ENCODE peak calls at places on chromosomes 1 and 21, in five cellular contexts. One of them, this sample, is unnamed.
A peak's percentile ranks its signal among the peaks of the same experiment; 100 is the strongest.

GRCh38 chr1:162357681-162358266 is 18.9 kb downstream of the SPATA46 start:
- DNase-seq in prostate gland: no peak
- DNase-seq in tibial artery: no peak
- DNase-seq in Calu3: peak; percentile 48
- DNase-seq in CD8-positive, alpha-beta T cell: no peak
- DNase-seq in this sample: no peak

GRCh38 chr1:33346921-33347649 is 26.2 kb upstream of the A3GALT2 start:
- DNase-seq in tibial artery: peak; percentile 82
- DNase-seq in Calu3: peak; percentile 44
- DNase-seq in prostate gland: no peak
- DNase-seq in CD8-positive, alpha-beta T cell: no peak
- DNase-seq in this sample: no peak

GRCh38 chr1:100927276-100927675 is 31.4 kb downstream of the SLC30A7 start:
- DNase-seq in tibial artery: no peak
- DNase-seq in CD8-positive, alpha-beta T cell: peak; percentile 23
- DNase-seq in prostate gland: no peak
- DNase-seq in Calu3: no peak
- DNase-seq in this sample: no peak

GRCh38 chr1:65417729-65418128 is 2.7 kb upstream of the LEPR start:
- DNase-seq in CD8-positive, alpha-beta T cell: no peak
- DNase-seq in tibial artery: no peak
- DNase-seq in Calu3: no peak
- DNase-seq in prostate gland: no peak
- DNase-seq in this sample: no peak

GRCh38 chr1:41851589-41851988 is 67.1 kb downstream of the HIVEP3 start:
- DNase-seq in CD8-positive, alpha-beta T cell: no peak
- DNase-seq in prostate gland: no peak
- DNase-seq in tibial artery: no peak
- DNase-seq in Calu3: peak; percentile 42
- DNase-seq in this sample: no peak

GRCh38 chr1:56456426-56457101 is 122.8 kb downstream of the PLPP3 start:
- DNase-seq in prostate gland: no peak
- DNase-seq in Calu3: peak; percentile 29
- DNase-seq in tibial artery: no peak
- DNase-seq in CD8-positive, alpha-beta T cell: no peak
- DNase-seq in this sample: no peak

GRCh38 chr1:29514361-29515187 is 278.3 kb downstream of the PTPRU start:
- DNase-seq in tibial artery: no peak
- DNase-seq in prostate gland: no peak
- DNase-seq in CD8-positive, alpha-beta T cell: no peak
- DNase-seq in Calu3: no peak
- DNase-seq in this sample: no peak

GRCh38 chr1:200890818-200891773 is 3.6 kb upstream of the INAVA start:
- DNase-seq in tibial artery: no peak
- DNase-seq in CD8-positive, alpha-beta T cell: no peak
- DNase-seq in prostate gland: peak; percentile 30
- DNase-seq in Calu3: peak; percentile 83
- DNase-seq in this sample: no peak

GRCh38 chr1:90876098-90876497 is 145.7 kb downstream of the ZNF644 start:
- DNase-seq in CD8-positive, alpha-beta T cell: no peak
- DNase-seq in Calu3: no peak
- DNase-seq in tibial artery: no peak
- DNase-seq in prostate gland: no peak
- DNase-seq in this sample: no peak

GRCh38 chr1:227654858-227655752 is 80.0 kb downstream of the JMJD4 start:
- DNase-seq in Calu3: no peak
- DNase-seq in tibial artery: no peak
- DNase-seq in CD8-positive, alpha-beta T cell: no peak
- DNase-seq in prostate gland: no peak
- DNase-seq in this sample: no peak

GRCh38 chr21:23016617-23017016 is 2018.4 kb downstream of the NCAM2 start:
- DNase-seq in CD8-positive, alpha-beta T cell: no peak
- DNase-seq in tibial artery: no peak
- DNase-seq in prostate gland: no peak
- DNase-seq in Calu3: no peak
- DNase-seq in this sample: no peak

GRCh38 chr21:37225440-37225839 is 41.7 kb downstream of the VPS26C start:
- DNase-seq in tibial artery: no peak
- DNase-seq in CD8-positive, alpha-beta T cell: peak; percentile 13
- DNase-seq in prostate gland: no peak
- DNase-seq in Calu3: no peak
- DNase-seq in this sample: no peak

GRCh38 chr1:186442651-186443114 is 18.2 kb downstream of the PDC start:
- DNase-seq in Calu3: no peak
- DNase-seq in CD8-positive, alpha-beta T cell: no peak
- DNase-seq in prostate gland: no peak
- DNase-seq in tibial artery: no peak
- DNase-seq in this sample: no peak

GRCh38 chr21:35257413-35257812 is 208.3 kb upstream of the RUNX1 start:
- DNase-seq in CD8-positive, alpha-beta T cell: no peak
- DNase-seq in prostate gland: peak; percentile 44
- DNase-seq in Calu3: peak; percentile 50
- DNase-seq in tibial artery: peak; percentile 76
- DNase-seq in this sample: no peak

GRCh38 chr1:226874579-226875425 is 4.4 kb downstream of the PSEN2 start:
- DNase-seq in prostate gland: no peak
- DNase-seq in tibial artery: no peak
- DNase-seq in Calu3: no peak
- DNase-seq in CD8-positive, alpha-beta T cell: no peak
- DNase-seq in this sample: no peak

GRCh38 chr1:23598424-23598823 is 39.1 kb upstream of the ID3 start:
- DNase-seq in Calu3: no peak
- DNase-seq in CD8-positive, alpha-beta T cell: no peak
- DNase-seq in tibial artery: no peak
- DNase-seq in prostate gland: no peak
- DNase-seq in this sample: no peak

GRCh38 chr1:184052194-184052559 is 647 bp downstream of the TSEN15 start:
- DNase-seq in Calu3: no peak
- DNase-seq in CD8-positive, alpha-beta T cell: no peak
- DNase-seq in prostate gland: no peak
- DNase-seq in tibial artery: no peak
- DNase-seq in this sample: no peak

GRCh38 chr1:51690285-51690961 is 73.5 kb downstream of the OSBPL9 start:
- DNase-seq in Calu3: peak; percentile 52
- DNase-seq in prostate gland: no peak
- DNase-seq in CD8-positive, alpha-beta T cell: no peak
- DNase-seq in tibial artery: no peak
- DNase-seq in this sample: no peak

GRCh38 chr21:41933259-41934079 is 20.3 kb downstream of the C2CD2 start:
- DNase-seq in Calu3: no peak
- DNase-seq in CD8-positive, alpha-beta T cell: no peak
- DNase-seq in tibial artery: no peak
- DNase-seq in prostate gland: peak; percentile 55
- DNase-seq in this sample: no peak

GRCh38 chr21:41931041-41931451 is 22.8 kb downstream of the C2CD2 start:
- DNase-seq in tibial artery: no peak
- DNase-seq in CD8-positive, alpha-beta T cell: no peak
- DNase-seq in prostate gland: no peak
- DNase-seq in Calu3: no peak
- DNase-seq in this sample: no peak

GRCh38 chr21:41932576-41933258 is 21.1 kb downstream of the C2CD2 start:
- DNase-seq in tibial artery: no peak
- DNase-seq in prostate gland: peak; percentile 56
- DNase-seq in Calu3: no peak
- DNase-seq in CD8-positive, alpha-beta T cell: no peak
- DNase-seq in this sample: no peak

GRCh38 chr21:41929248-41929647 is 24.6 kb downstream of the C2CD2 start:
- DNase-seq in CD8-positive, alpha-beta T cell: no peak
- DNase-seq in prostate gland: no peak
- DNase-seq in tibial artery: no peak
- DNase-seq in Calu3: no peak
- DNase-seq in this sample: peak; percentile 60

DNA sequence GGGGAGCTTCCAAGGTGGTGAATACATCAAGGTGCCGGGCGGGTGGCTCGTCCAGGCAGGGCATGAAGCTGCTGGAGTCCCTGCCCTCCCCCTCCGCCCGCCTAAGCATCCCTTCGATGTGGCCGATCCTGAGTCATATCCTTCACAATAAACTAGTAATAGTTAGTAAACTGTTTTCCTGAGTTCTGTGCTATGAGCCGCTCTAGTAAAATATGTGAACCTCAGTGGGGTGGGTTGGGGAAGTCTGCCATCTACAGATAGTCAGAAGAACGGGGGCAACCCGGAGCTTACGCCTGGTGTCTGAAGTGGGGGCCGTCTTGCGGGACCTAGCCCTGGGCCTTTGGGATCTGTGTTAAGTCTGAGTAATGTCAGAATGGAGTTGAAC is 21.6 kb downstream of the C2CD2 start:
- DNase-seq in CD8-positive, alpha-beta T cell: no peak
- DNase-seq in Calu3: no peak
- DNase-seq in tibial artery: no peak
- DNase-seq in prostate gland: no peak
- DNase-seq in this sample: no peak
- TF ChIP-seq CTCF in CD8-positive, alpha-beta T cell: no peak
- TF ChIP-seq CTCF in Calu3: no peak
- TF ChIP-seq CTCF in tibial artery: no peak
- TF ChIP-seq CTCF in prostate gland: no peak
- TF ChIP-seq CTCF in this sample: peak; percentile 43

DNA sequence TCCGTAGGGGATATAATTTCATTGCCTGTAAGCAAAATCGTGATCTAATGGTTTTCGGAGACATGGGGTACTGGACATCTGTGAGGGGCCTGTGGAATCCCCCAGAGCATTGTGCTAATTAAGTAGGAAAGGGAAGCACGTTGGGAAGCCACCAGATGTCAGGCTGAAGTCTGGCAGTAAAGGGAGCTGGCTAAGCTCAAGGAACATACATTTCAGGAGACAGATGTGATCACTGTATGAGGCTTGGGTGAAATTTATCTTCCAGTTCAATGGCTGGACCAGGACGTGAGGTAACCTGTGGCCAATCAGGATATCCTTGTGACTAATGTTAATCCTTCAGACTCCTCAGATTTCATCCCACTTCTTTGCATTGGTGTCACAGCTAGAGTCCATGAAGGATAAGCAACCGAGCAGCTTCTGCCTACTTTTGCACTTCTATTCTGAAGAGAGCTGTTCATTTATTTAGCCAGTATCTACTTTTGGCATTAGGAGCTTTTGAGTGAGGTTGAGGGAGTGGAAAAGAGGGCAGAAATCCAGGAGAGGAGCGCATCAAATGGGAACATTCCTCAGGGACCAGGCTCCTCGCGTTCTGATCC is 110.2 kb upstream of the APP start:
- DNase-seq in prostate gland: no peak
- DNase-seq in Calu3: no peak
- DNase-seq in CD8-positive, alpha-beta T cell: no peak
- DNase-seq in tibial artery: no peak
- DNase-seq in this sample: no peak
- TF ChIP-seq CTCF in prostate gland: no peak
- TF ChIP-seq CTCF in Calu3: no peak
- TF ChIP-seq CTCF in CD8-positive, alpha-beta T cell: no peak
- TF ChIP-seq CTCF in tibial artery: no peak
- TF ChIP-seq CTCF in this sample: no peak

GRCh38 chr1:30777906-30778155 is 20.3 kb upstream of the LAPTM5 start:
- DNase-seq in Calu3: peak; percentile 24
- DNase-seq in prostate gland: no peak
- DNase-seq in tibial artery: no peak
- DNase-seq in CD8-positive, alpha-beta T cell: no peak
- DNase-seq in this sample: no peak
- TF ChIP-seq CTCF in Calu3: peak; percentile 22
- TF ChIP-seq CTCF in prostate gland: no peak
- TF ChIP-seq CTCF in tibial artery: no peak
- TF ChIP-seq CTCF in CD8-positive, alpha-beta T cell: no peak
- TF ChIP-seq CTCF in this sample: peak; percentile 68

GRCh38 chr21:44800971-44801467 is 601 bp downstream of the UBE2G2 start:
- DNase-seq in Calu3: no peak
- DNase-seq in prostate gland: no peak
- DNase-seq in tibial artery: no peak
- DNase-seq in CD8-positive, alpha-beta T cell: no peak
- DNase-seq in this sample: no peak
- TF ChIP-seq CTCF in Calu3: no peak
- TF ChIP-seq CTCF in prostate gland: no peak
- TF ChIP-seq CTCF in tibial artery: peak; percentile 33
- TF ChIP-seq CTCF in CD8-positive, alpha-beta T cell: peak; percentile 69
- TF ChIP-seq CTCF in this sample: peak; percentile 74

GRCh38 chr1:57678138-57678537 is 254.3 kb upstream of the DAB1 start:
- DNase-seq in tibial artery: no peak
- DNase-seq in Calu3: no peak
- DNase-seq in prostate gland: no peak
- DNase-seq in CD8-positive, alpha-beta T cell: no peak
- DNase-seq in this sample: no peak

DNA sequence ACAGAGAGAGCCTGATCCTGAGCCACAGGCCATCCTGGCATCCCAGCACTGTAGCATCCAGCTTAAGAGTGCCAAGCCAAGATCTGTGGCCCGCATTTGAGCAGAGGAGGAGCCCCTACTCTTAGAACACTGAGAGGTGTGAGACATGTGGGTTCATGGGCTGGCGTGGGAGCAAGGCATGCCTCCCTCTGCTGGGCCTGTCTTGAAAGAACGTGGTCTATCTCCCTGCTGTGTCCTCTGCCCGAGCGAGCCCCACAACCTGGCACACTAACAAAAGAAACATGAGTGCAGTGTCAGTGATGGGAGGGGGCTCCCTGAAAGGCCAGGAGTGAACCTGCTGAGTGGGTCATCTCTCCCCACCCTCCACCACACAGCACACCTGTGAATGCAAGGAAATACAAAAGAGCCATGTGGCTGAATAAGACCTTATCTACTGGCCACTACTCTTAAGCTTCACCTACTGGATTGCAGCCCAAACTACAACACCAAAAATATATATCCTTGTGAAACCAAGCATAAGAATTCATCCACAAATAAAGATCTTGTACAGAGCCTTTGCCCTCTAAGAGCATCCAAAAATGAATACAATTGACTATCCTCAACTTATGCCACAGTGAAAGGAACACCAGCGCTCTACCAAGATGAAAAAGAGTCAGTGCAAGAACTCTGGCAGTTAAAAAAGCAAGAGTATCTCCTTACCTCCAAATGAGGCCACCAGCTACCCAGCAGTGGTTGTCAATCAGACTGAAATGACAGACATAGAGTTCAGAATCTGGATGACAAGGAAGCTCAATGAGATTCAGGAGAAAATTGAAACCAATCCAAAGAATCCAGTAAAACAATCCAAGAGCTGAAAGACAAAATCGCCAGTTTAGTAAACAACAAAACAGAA is 259.4 kb upstream of the DAB1 start:
- DNase-seq in Calu3: no peak
- DNase-seq in CD8-positive, alpha-beta T cell: no peak
- DNase-seq in tibial artery: no peak
- DNase-seq in prostate gland: no peak
- DNase-seq in this sample: no peak
- TF ChIP-seq CTCF in Calu3: no peak
- TF ChIP-seq CTCF in CD8-positive, alpha-beta T cell: no peak
- TF ChIP-seq CTCF in tibial artery: no peak
- TF ChIP-seq CTCF in prostate gland: no peak
- TF ChIP-seq CTCF in this sample: no peak